ENCODE peak calls at places on chromosomes 4 and X, in seven cellular contexts. R is body of pancreas, Q is ascending aorta, I is NCI-H2081, N is ecto neural progenitor cell, D is D341Med, B is GDM1. C is an unnamed sample.

GRCh38 chr4:142883433-142883832 is 37.3 kb upstream of the INPP4B start:
- DNase-seq in D (peak), I (no peak), B (peak), N (no peak), Q (no peak), R (no peak), C (no peak)

GRCh38 chr4:168524006-168524405 is 27.2 kb downstream of the PALLD start:
- DNase-seq in I (no peak), Q (no peak), D (no peak), R (no peak), N (no peak), B (no peak), C (no peak)

GRCh38 chr4:54877006-54877405 is 219.2 kb downstream of the KIT start:
- DNase-seq in N (no peak), Q (no peak), I (no peak), B (no peak), D (no peak), R (no peak), C (no peak)

GRCh38 chrX:154121207-154121606 is 22.8 kb upstream of the OPN1LW start:
- DNase-seq in N (no peak), R (no peak), B (no peak), Q (no peak), I (no peak), D (no peak), C (no peak)

GRCh38 chr4:101711590-101712255 is 78.8 kb upstream of the BANK1 start:
- DNase-seq in R (no peak), B (no peak), D (peak), I (peak), Q (no peak), N (no peak), C (no peak)

GRCh38 chrX:39652336-39652735 is 445.4 kb downstream of the BCOR start:
- DNase-seq in Q (no peak), D (no peak), I (no peak), R (no peak), N (no peak), B (no peak), C (no peak)

GRCh38 chr4:6313216-6313615 is 43.6 kb downstream of the WFS1 start:
- DNase-seq in Q (no peak), I (no peak), B (no peak), R (no peak), N (no peak), D (no peak), C (no peak)

GRCh38 chr4:139797287-139797686 is 131.7 kb downstream of the MGST2 start:
- DNase-seq in N (no peak), R (no peak), B (no peak), Q (no peak), I (no peak), D (no peak), C (no peak)

GRCh38 chr4:15104825-15105224 is 102.5 kb downstream of the CPEB2 start:
- DNase-seq in D (no peak), B (no peak), Q (no peak), I (no peak), N (no peak), R (no peak), C (no peak)

GRCh38 chr4:143035661-143036060 is 149.1 kb upstream of the USP38 start:
- DNase-seq in I (no peak), D (no peak), B (no peak), Q (no peak), N (no peak), R (no peak), C (no peak)

GRCh38 chrX:115311666-115312065 is 22.2 kb downstream of the LUZP4 start:
- DNase-seq in R (peak), Q (no peak), N (peak), D (no peak), I (no peak), B (no peak), C (no peak)

GRCh38 chrX:123860983-123861382 is 1.1 kb downstream of the XIAP start:
- DNase-seq in I (no peak), N (no peak), B (no peak), R (peak), D (no peak), Q (no peak), C (no peak)

GRCh38 chrX:129823115-129823514 is 20.6 kb downstream of the ZDHHC9 start:
- DNase-seq in B (peak), N (no peak), Q (no peak), I (no peak), R (peak), D (peak), C (peak)

GRCh38 chr4:146342600-146343192 is 128.4 kb downstream of the REELD1 start:
- DNase-seq in B (no peak), I (peak), R (peak), N (no peak), D (no peak), Q (no peak), C (no peak)

GRCh38 chrX:107978080-107978479 is 4.1 kb downstream of the TEX13B start:
- DNase-seq in D (no peak), B (no peak), Q (no peak), I (no peak), N (no peak), R (no peak), C (no peak)

GRCh38 chr4:113613503-113613902 is 148.0 kb downstream of the CAMK2D start:
- DNase-seq in I (no peak), R (no peak), N (no peak), Q (no peak), B (no peak), D (no peak), C (no peak)

GRCh38 chrX:2498781-2499302 is 1.9 kb downstream of the DHRSX start:
- DNase-seq in D (peak), B (no peak), Q (no peak), R (peak), N (no peak), I (no peak), C (no peak)

GRCh38 chrX:74736450-74736849 is 122.0 kb upstream of the RLIM start:
- DNase-seq in D (no peak), N (no peak), R (no peak), I (no peak), B (no peak), Q (no peak), C (no peak)

GRCh38 chrX:154411981-154412340 is 622 bp downstream of the TAFAZZIN start:
- DNase-seq in B (peak), R (peak), Q (no peak), D (peak), N (peak), I (no peak), C (no peak)

GRCh38 chr4:165194368-165194767 is 13.0 kb upstream of the KLHL2 start:
- DNase-seq in D (no peak), B (no peak), N (no peak), I (no peak), Q (no peak), R (no peak), C (no peak)

GRCh38 chrX:104833401-104833800 is 267.4 kb downstream of the IL1RAPL2 start:
- DNase-seq in R (no peak), N (no peak), Q (no peak), B (no peak), D (no peak), I (no peak), C (no peak)

GRCh38 chrX:117397846-117398245 is 718.8 kb downstream of the KLHL13 start:
- DNase-seq in Q (no peak), R (no peak), N (no peak), B (no peak), I (no peak), D (no peak), C (no peak)

GRCh38 chr4:25843340-25844097 is 19.3 kb downstream of the SEL1L3 start:
- DNase-seq in Q (no peak), D (no peak), N (no peak), R (peak), I (no peak), B (no peak), C (no peak)

GRCh38 chrX:19344661-19345060 is 934 bp downstream of the PDHA1 start:
- DNase-seq in N (no peak), I (no peak), B (no peak), R (peak), Q (no peak), D (no peak), C (no peak)

GRCh38 chr4:83905952-83906351 is 370.0 kb downstream of the GPAT3 start:
- DNase-seq in B (no peak), D (peak), R (no peak), Q (no peak), N (peak), I (peak), C (no peak)

GRCh38 chr4:158850800-158851644 is 82.2 kb downstream of the FNIP2 start:
- DNase-seq in R (no peak), D (no peak), N (no peak), B (no peak), I (peak), Q (no peak), C (no peak)

GRCh38 chrX:120293015-120293414 is 18.2 kb downstream of the TMEM255A start:
- DNase-seq in R (no peak), D (no peak), I (no peak), N (no peak), B (no peak), Q (no peak), C (no peak)

GRCh38 chr4:140049924-140050681 is 103.9 kb downstream of the MAML3 start:
- DNase-seq in B (peak), I (peak), D (peak), Q (no peak), R (no peak), N (peak), C (no peak)

GRCh38 chr4:159367421-159368105 is 264.7 kb downstream of the RAPGEF2 start:
- DNase-seq in Q (no peak), N (no peak), B (no peak), D (no peak), R (no peak), I (no peak), C (no peak)

GRCh38 chrX:133249659-133250058 is 31.5 kb upstream of the TFDP3 start:
- DNase-seq in I (no peak), B (no peak), N (no peak), D (no peak), R (no peak), Q (no peak), C (no peak)

GRCh38 chr4:64192731-64193412 is 216.4 kb downstream of the TECRL start:
- DNase-seq in B (no peak), Q (no peak), I (no peak), D (no peak), R (no peak), N (no peak), C (no peak)

GRCh38 chr4:41933997-41934812 is 1.0 kb upstream of the TMEM33 start:
- DNase-seq in Q (no peak), I (peak), R (peak), N (no peak), B (no peak), D (no peak), C (no peak)

GRCh38 chr4:126533176-126533575 is 1099.6 kb upstream of the INTU start:
- DNase-seq in B (no peak), D (no peak), I (no peak), N (no peak), Q (no peak), R (no peak), C (no peak)

GRCh38 chr4:76252271-76252653 is 741 bp downstream of the FAM47E start:
- DNase-seq in Q (no peak), D (no peak), N (no peak), B (no peak), R (no peak), I (no peak), C (no peak)

GRCh38 chr4:125229596-125230058 is 85.1 kb upstream of the FAT4 start:
- DNase-seq in R (no peak), D (no peak), B (no peak), Q (no peak), I (no peak), N (no peak), C (no peak)

GRCh38 chrX:35919536-35920309 is at the start of gene CFAP47:
- DNase-seq in N (peak), Q (no peak), B (no peak), I (peak), R (peak), D (peak), C (no peak)

GRCh38 chr4:125323547-125324100 is 8.9 kb downstream of the FAT4 start:
- DNase-seq in D (no peak), Q (no peak), R (peak), N (no peak), I (no peak), B (no peak), C (no peak)

GRCh38 chrX:1582686-1583437 is 8.5 kb upstream of the AKAP17A start:
- DNase-seq in I (no peak), D (no peak), Q (no peak), R (no peak), N (no peak), B (no peak), C (no peak)